ENCODE peak calls at places on chromosomes 13 and 19, in four cellular contexts. O, P, A and K are unnamed samples.

GRCh38 chr19:55598034-55598433 is 1.3 kb downstream of the FIZ1 start:
- DNase-seq in O (no peak), P (no peak), A (peak), K (no peak)

GRCh38 chr13:23432589-23432988 is 913 bp downstream of the SACS start:
- DNase-seq in O (no peak), P (no peak), A (no peak), K (no peak)

GRCh38 chr19:38134538-38135149 is 89.4 kb downstream of the DPF1 start:
- DNase-seq in O (peak), P (no peak), A (peak), K (no peak)

GRCh38 chr13:72959643-72960042 is 99.2 kb upstream of the KLF5 start:
- DNase-seq in O (no peak), P (no peak), A (no peak), K (no peak)

GRCh38 chr13:19618925-19619324 is 14.5 kb upstream of the MPHOSPH8 start:
- DNase-seq in O (no peak), P (no peak), A (no peak), K (no peak)

GRCh38 chr13:52916483-52916990 is 68.1 kb upstream of the PCDH8 start:
- DNase-seq in O (no peak), P (no peak), A (no peak), K (no peak)

GRCh38 chr19:58396691-58397532 is 1.5 kb downstream of the RNF225 start:
- DNase-seq in O (no peak), P (no peak), A (no peak), K (no peak)

GRCh38 chr13:98791611-98792010 is 39.1 kb upstream of the SLC15A1 start:
- DNase-seq in O (no peak), P (no peak), A (peak), K (no peak)

GRCh38 chr13:75458696-75459422 is 23.1 kb downstream of the TBC1D4 start:
- DNase-seq in O (peak), P (peak), A (no peak), K (no peak)

GRCh38 chr13:98981596-98982195 is 3.8 kb upstream of the DOCK9 start:
- DNase-seq in O (no peak), P (no peak), A (no peak), K (no peak)

GRCh38 chr13:94412870-94413269 is 66.6 kb downstream of the DCT start:
- DNase-seq in O (no peak), P (no peak), A (no peak), K (no peak)

GRCh38 chr13:48493076-48493765 is 39.7 kb downstream of the RCBTB2 start:
- DNase-seq in O (no peak), P (no peak), A (no peak), K (no peak)

GRCh38 chr13:69903081-69903480 is 204.5 kb upstream of the ATXN8OS start:
- DNase-seq in O (no peak), P (no peak), A (no peak), K (peak)

GRCh38 chr19:14333101-14333871 is 48.0 kb upstream of the ADGRE5 start:
- DNase-seq in O (peak), P (no peak), A (peak), K (no peak)

GRCh38 chr13:44415815-44416214 is 42.2 kb downstream of the SERP2 start:
- DNase-seq in O (no peak), P (no peak), A (no peak), K (no peak)

GRCh38 chr19:10707440-10707839 is 6.2 kb downstream of the QTRT1 start:
- DNase-seq in O (no peak), P (no peak), A (no peak), K (no peak)

DNA sequence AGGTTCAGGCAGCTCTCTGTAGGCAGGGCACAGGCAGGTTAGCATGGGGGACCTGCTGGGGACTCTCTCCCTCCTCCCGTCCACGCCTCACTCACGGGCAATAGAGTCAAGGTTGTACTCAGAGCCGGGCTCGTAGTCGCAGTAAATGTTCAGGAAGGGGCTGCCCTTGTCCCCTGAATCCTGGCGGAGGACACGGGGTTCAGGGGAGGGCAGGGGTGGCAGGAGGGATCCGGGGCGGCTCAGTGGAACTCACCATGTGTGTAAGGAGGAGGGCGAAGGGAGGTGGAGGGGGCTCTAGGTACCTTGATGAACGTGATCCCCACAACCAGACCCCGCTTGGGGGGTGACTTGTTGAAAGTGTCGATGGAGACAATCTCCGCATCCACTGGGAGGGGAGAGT is 819 bp downstream of the KPTN start:
- DNase-seq in O (no peak), P (no peak), A (no peak), K (no peak)
- H3K4me3 ChIP-seq in O (peak), P (peak), A (no peak), K (peak)

DNA sequence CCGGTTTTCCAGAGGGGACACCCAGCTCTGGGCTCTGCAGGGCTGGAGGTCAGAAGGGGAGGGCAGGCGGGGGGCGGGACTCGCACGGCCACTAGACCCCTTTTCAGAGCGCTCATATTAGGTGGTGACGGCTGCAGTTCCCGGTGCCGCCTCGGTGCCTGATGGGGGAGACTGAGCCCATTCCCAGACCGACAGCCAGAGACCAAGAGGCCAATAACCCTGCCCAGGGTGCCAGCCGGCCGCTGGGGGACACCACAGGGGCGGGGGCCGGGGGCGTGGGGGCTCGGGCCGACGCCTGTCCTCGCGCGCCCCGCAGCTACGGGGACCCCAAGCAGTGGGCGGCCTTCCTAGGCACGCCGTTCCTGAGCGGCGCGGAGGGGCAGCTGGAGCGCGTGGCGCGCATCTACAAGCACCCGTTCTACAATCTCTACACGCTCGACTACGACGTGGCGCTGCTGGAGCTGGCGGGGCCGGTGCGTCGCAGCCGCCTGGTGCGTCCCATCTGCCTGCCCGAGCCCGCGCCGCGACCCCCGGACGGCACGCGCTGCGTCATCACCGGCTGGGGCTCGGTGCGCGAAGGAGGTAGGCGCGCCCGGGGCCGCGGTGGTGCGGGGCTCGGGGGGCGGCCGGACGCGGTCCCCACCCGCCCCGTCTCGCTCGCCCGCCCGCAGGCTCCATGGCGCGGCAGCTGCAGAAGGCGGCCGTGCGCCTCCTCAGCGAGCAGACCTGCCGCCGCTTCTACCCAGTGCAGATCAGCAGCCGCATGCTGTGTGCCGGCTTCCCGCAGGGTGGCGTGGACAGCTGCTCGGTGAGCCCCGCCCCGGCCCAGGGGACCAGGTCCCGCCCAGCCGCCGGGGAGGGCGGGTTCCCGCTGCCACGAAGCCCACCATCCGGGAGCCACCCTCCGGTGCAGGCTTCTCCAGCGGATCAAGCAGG is 2.4 kb downstream of the TIMM13 start:
- DNase-seq in O (no peak), P (peak), A (no peak), K (no peak)
- H3K4me3 ChIP-seq in O (peak), P (peak), A (no peak), K (peak)

GRCh38 chr19:29507081-29507860 is 18.5 kb upstream of the VSTM2B start:
- DNase-seq in O (no peak), P (peak), A (no peak), K (no peak)
- H3K4me3 ChIP-seq in O (no peak), P (no peak), A (no peak), K (no peak)

GRCh38 chr13:40665061-40665753 is 1.2 kb downstream of the FOXO1 start:
- DNase-seq in O (peak), P (peak), A (peak), K (no peak)

GRCh38 chr13:40660270-40660669 is 6.2 kb downstream of the FOXO1 start:
- DNase-seq in O (no peak), P (no peak), A (no peak), K (no peak)

GRCh38 chr13:40664100-40665060 is 2.1 kb downstream of the FOXO1 start:
- DNase-seq in O (peak), P (peak), A (peak), K (no peak)

GRCh38 chr13:40660692-40661091 is 5.7 kb downstream of the FOXO1 start:
- DNase-seq in O (no peak), P (no peak), A (peak), K (no peak)

DNA sequence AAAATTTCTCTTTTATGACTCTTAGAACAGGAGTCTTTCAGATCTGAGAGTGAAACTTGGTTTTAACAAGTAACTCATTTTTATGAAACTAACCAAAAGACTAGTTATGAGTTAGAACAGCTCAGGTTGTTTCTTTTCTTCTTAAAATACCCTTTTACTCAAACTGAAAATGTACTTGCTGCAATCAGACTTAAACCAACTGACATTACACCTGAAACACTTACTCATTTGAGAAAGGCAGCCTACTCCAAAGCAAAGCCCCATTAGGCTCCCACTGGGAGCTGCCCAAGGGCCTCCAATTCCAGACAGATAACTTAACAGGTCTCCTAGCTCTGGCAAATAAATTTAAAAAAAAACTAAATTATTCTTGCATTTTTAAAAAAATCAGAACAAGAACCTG is 3.6 kb downstream of the FOXO1 start:
- DNase-seq in O (no peak), P (no peak), A (peak), K (no peak)
- H3K4me3 ChIP-seq in O (peak), P (peak), A (no peak), K (no peak)

DNA sequence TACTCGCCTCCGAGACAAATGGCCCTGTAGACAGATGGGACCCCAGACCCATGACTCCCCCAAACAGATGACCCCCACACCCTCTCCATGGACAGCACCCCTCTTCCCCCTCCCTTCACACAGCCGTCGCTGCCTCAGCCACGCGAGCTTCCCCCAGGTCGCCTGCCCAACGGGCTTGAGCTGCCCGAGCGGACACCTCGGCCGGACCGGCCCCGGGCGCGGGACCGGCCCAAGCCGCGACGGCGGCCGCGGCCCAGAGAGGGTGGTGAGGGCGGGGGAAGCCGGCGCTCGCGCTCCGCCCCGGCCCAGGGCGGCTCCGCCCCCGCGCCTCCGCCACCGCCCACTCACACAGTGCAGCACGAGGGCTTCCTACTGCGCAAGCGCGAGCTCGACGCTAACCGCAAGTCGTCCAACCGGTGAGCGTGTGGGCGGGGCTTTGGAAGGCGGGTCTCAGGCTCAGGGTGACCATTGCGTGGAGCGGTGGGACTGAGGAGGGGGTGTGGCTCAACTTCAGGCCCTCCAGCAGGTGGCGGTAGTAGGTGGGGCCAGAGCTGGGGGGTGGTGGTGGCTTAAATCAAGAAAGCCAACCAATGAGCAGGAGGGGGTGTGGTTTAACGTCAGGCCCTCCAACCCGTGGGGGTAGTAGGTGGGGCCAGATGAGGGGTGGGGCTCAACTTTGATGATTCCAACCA is 6.2 kb upstream of the SHKBP1 start:
- DNase-seq in O (peak), P (peak), A (peak), K (peak)
- H3K4me3 ChIP-seq in O (peak), P (peak), A (peak), K (peak)

GRCh38 chr13:49571299-49572240 is 13.8 kb downstream of the RCBTB1 start:
- DNase-seq in O (no peak), P (no peak), A (no peak), K (no peak)
- H3K4me3 ChIP-seq in O (no peak), P (no peak), A (no peak), K (no peak)